ENCODE peak calls at places on chromosomes 11 and 22, in eight cellular contexts. One of them, this sample, is unnamed.

GRCh38 chr11:122978303-122978620 is 3.4 kb downstream of the BSX start:
- DNase-seq in heart left ventricle: no peak
- DNase-seq in neuronal stem cell: no peak
- DNase-seq in GM23338: no peak
- DNase-seq in CD4-positive, alpha-beta memory T cell: no peak
- DNase-seq in pancreas: no peak
- DNase-seq in naive thymus-derived CD4-positive, alpha-beta T cell: no peak
- DNase-seq in neural progenitor cell: no peak
- DNase-seq in this sample: no peak

GRCh38 chr11:66414120-66414934 is 6.5 kb upstream of the NPAS4 start:
- DNase-seq in pancreas: no peak
- DNase-seq in naive thymus-derived CD4-positive, alpha-beta T cell: no peak
- DNase-seq in CD4-positive, alpha-beta memory T cell: no peak
- DNase-seq in heart left ventricle: no peak
- DNase-seq in neuronal stem cell: no peak
- DNase-seq in GM23338: peak; percentile 89
- DNase-seq in neural progenitor cell: peak; percentile 29
- DNase-seq in this sample: no peak

GRCh38 chr11:14619580-14619979 is 24.0 kb upstream of the PDE3B start:
- DNase-seq in CD4-positive, alpha-beta memory T cell: no peak
- DNase-seq in neuronal stem cell: no peak
- DNase-seq in heart left ventricle: no peak
- DNase-seq in naive thymus-derived CD4-positive, alpha-beta T cell: no peak
- DNase-seq in pancreas: no peak
- DNase-seq in neural progenitor cell: no peak
- DNase-seq in GM23338: no peak
- DNase-seq in this sample: no peak

GRCh38 chr11:111360150-111361043 is 18.7 kb downstream of the POU2AF1 start:
- DNase-seq in naive thymus-derived CD4-positive, alpha-beta T cell: no peak
- DNase-seq in CD4-positive, alpha-beta memory T cell: no peak
- DNase-seq in neuronal stem cell: no peak
- DNase-seq in GM23338: no peak
- DNase-seq in pancreas: peak; percentile 88
- DNase-seq in heart left ventricle: no peak
- DNase-seq in neural progenitor cell: no peak
- DNase-seq in this sample: no peak

GRCh38 chr22:46525681-46526483 is 11.5 kb downstream of the CELSR1 start:
- DNase-seq in GM23338: no peak
- DNase-seq in neuronal stem cell: no peak
- DNase-seq in neural progenitor cell: no peak
- DNase-seq in CD4-positive, alpha-beta memory T cell: no peak
- DNase-seq in pancreas: no peak
- DNase-seq in heart left ventricle: no peak
- DNase-seq in naive thymus-derived CD4-positive, alpha-beta T cell: no peak
- DNase-seq in this sample: no peak

GRCh38 chr11:92259861-92260260 is 35.2 kb downstream of the FAT3 start:
- DNase-seq in pancreas: no peak
- DNase-seq in neuronal stem cell: no peak
- DNase-seq in neural progenitor cell: peak; percentile 14
- DNase-seq in heart left ventricle: no peak
- DNase-seq in GM23338: no peak
- DNase-seq in CD4-positive, alpha-beta memory T cell: no peak
- DNase-seq in naive thymus-derived CD4-positive, alpha-beta T cell: no peak
- DNase-seq in this sample: no peak

GRCh38 chr11:134407321-134407828 is 4.7 kb downstream of the B3GAT1 start:
- DNase-seq in GM23338: no peak
- DNase-seq in CD4-positive, alpha-beta memory T cell: no peak
- DNase-seq in pancreas: no peak
- DNase-seq in naive thymus-derived CD4-positive, alpha-beta T cell: no peak
- DNase-seq in heart left ventricle: no peak
- DNase-seq in neural progenitor cell: no peak
- DNase-seq in neuronal stem cell: no peak
- DNase-seq in this sample: no peak

GRCh38 chr11:34051349-34052035 is at the start of gene CAPRIN1:
- DNase-seq in naive thymus-derived CD4-positive, alpha-beta T cell: peak; percentile 91
- DNase-seq in heart left ventricle: peak; percentile 91
- DNase-seq in CD4-positive, alpha-beta memory T cell: peak; percentile 91
- DNase-seq in pancreas: peak; percentile 88
- DNase-seq in GM23338: peak; percentile 93
- DNase-seq in neuronal stem cell: peak; percentile 89
- DNase-seq in neural progenitor cell: peak; percentile 95
- DNase-seq in this sample: peak; percentile 91

GRCh38 chr11:103927535-103927934 is 108.9 kb upstream of the DDI1 start:
- DNase-seq in naive thymus-derived CD4-positive, alpha-beta T cell: no peak
- DNase-seq in CD4-positive, alpha-beta memory T cell: no peak
- DNase-seq in heart left ventricle: no peak
- DNase-seq in pancreas: no peak
- DNase-seq in neural progenitor cell: no peak
- DNase-seq in GM23338: peak; percentile 25
- DNase-seq in neuronal stem cell: no peak
- DNase-seq in this sample: no peak

GRCh38 chr11:122271167-122271566 is 155.2 kb upstream of the BLID start:
- DNase-seq in neural progenitor cell: no peak
- DNase-seq in neuronal stem cell: no peak
- DNase-seq in pancreas: peak; percentile 72
- DNase-seq in heart left ventricle: no peak
- DNase-seq in naive thymus-derived CD4-positive, alpha-beta T cell: no peak
- DNase-seq in GM23338: no peak
- DNase-seq in CD4-positive, alpha-beta memory T cell: no peak
- DNase-seq in this sample: no peak

GRCh38 chr22:38638734-38639133 is 17.5 kb downstream of the FAM227A start:
- DNase-seq in pancreas: no peak
- DNase-seq in CD4-positive, alpha-beta memory T cell: no peak
- DNase-seq in naive thymus-derived CD4-positive, alpha-beta T cell: no peak
- DNase-seq in neural progenitor cell: no peak
- DNase-seq in heart left ventricle: no peak
- DNase-seq in GM23338: no peak
- DNase-seq in neuronal stem cell: no peak
- DNase-seq in this sample: no peak

GRCh38 chr11:47856186-47856585 is 8.0 kb upstream of the NUP160 start:
- DNase-seq in CD4-positive, alpha-beta memory T cell: no peak
- DNase-seq in pancreas: no peak
- DNase-seq in neuronal stem cell: no peak
- DNase-seq in heart left ventricle: no peak
- DNase-seq in naive thymus-derived CD4-positive, alpha-beta T cell: no peak
- DNase-seq in neural progenitor cell: no peak
- DNase-seq in GM23338: no peak
- DNase-seq in this sample: no peak

GRCh38 chr11:115324569-115325432 is 179.4 kb downstream of the CADM1 start:
- DNase-seq in GM23338: peak; percentile 89
- DNase-seq in heart left ventricle: peak; percentile 20
- DNase-seq in CD4-positive, alpha-beta memory T cell: peak; percentile 42
- DNase-seq in naive thymus-derived CD4-positive, alpha-beta T cell: peak; percentile 9
- DNase-seq in pancreas: no peak
- DNase-seq in neuronal stem cell: peak; percentile 52
- DNase-seq in neural progenitor cell: peak; percentile 81
- DNase-seq in this sample: peak; percentile 17

GRCh38 chr11:134538793-134539192 is 126.8 kb upstream of the B3GAT1 start:
- DNase-seq in pancreas: no peak
- DNase-seq in neuronal stem cell: no peak
- DNase-seq in neural progenitor cell: no peak
- DNase-seq in heart left ventricle: peak; percentile 5
- DNase-seq in CD4-positive, alpha-beta memory T cell: no peak
- DNase-seq in GM23338: no peak
- DNase-seq in naive thymus-derived CD4-positive, alpha-beta T cell: no peak
- DNase-seq in this sample: no peak

GRCh38 chr22:19535001-19535400 is 10.8 kb upstream of the CLDN5 start:
- DNase-seq in neural progenitor cell: no peak
- DNase-seq in CD4-positive, alpha-beta memory T cell: no peak
- DNase-seq in naive thymus-derived CD4-positive, alpha-beta T cell: no peak
- DNase-seq in heart left ventricle: no peak
- DNase-seq in GM23338: no peak
- DNase-seq in pancreas: no peak
- DNase-seq in neuronal stem cell: no peak
- DNase-seq in this sample: no peak

GRCh38 chr11:67027483-67027930 is 4.6 kb downstream of the SYT12 start:
- DNase-seq in neural progenitor cell: no peak
- DNase-seq in CD4-positive, alpha-beta memory T cell: no peak
- DNase-seq in GM23338: no peak
- DNase-seq in neuronal stem cell: no peak
- DNase-seq in naive thymus-derived CD4-positive, alpha-beta T cell: no peak
- DNase-seq in pancreas: no peak
- DNase-seq in heart left ventricle: no peak
- DNase-seq in this sample: no peak

GRCh38 chr22:40203568-40203967 is 25.8 kb downstream of the TNRC6B start:
- DNase-seq in heart left ventricle: no peak
- DNase-seq in CD4-positive, alpha-beta memory T cell: peak; percentile 64
- DNase-seq in pancreas: no peak
- DNase-seq in GM23338: no peak
- DNase-seq in neuronal stem cell: no peak
- DNase-seq in naive thymus-derived CD4-positive, alpha-beta T cell: peak; percentile 50
- DNase-seq in neural progenitor cell: no peak
- DNase-seq in this sample: peak; percentile 57

GRCh38 chr22:40202225-40202944 is 24.7 kb downstream of the TNRC6B start:
- DNase-seq in neuronal stem cell: no peak
- DNase-seq in CD4-positive, alpha-beta memory T cell: no peak
- DNase-seq in GM23338: no peak
- DNase-seq in neural progenitor cell: no peak
- DNase-seq in heart left ventricle: no peak
- DNase-seq in pancreas: no peak
- DNase-seq in naive thymus-derived CD4-positive, alpha-beta T cell: no peak
- DNase-seq in this sample: no peak

GRCh38 chr22:40204331-40205116 is 26.8 kb downstream of the TNRC6B start:
- DNase-seq in neural progenitor cell: no peak
- DNase-seq in GM23338: no peak
- DNase-seq in neuronal stem cell: no peak
- DNase-seq in CD4-positive, alpha-beta memory T cell: no peak
- DNase-seq in heart left ventricle: no peak
- DNase-seq in pancreas: no peak
- DNase-seq in naive thymus-derived CD4-positive, alpha-beta T cell: no peak
- DNase-seq in this sample: no peak

GRCh38 chr22:40209945-40210485 is 32.3 kb downstream of the TNRC6B start:
- DNase-seq in pancreas: no peak
- DNase-seq in neural progenitor cell: no peak
- DNase-seq in CD4-positive, alpha-beta memory T cell: no peak
- DNase-seq in naive thymus-derived CD4-positive, alpha-beta T cell: no peak
- DNase-seq in neuronal stem cell: no peak
- DNase-seq in heart left ventricle: no peak
- DNase-seq in GM23338: no peak
- DNase-seq in this sample: no peak

DNA sequence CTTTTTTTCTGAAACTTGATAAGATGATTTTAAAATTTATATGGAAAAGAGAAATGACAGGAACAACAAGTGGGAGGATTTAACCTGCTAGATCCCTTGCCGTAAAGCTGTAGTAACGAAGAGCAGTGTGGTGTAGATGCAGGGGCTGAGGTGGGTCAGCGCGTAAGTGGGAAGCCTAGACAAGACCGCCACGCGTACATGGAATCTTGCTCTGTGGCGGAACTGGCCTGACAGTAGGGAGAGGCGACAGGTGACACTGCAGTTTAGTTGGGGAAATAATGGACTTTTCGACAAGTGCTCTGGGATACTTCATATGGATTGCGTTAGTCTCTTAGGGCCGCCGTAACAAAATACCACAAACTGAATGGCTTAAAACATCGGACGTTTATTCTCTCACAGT is 28.8 kb downstream of the TNRC6B start:
- DNase-seq in CD4-positive, alpha-beta memory T cell: no peak
- DNase-seq in GM23338: no peak
- DNase-seq in neural progenitor cell: no peak
- DNase-seq in pancreas: no peak
- DNase-seq in heart left ventricle: no peak
- DNase-seq in naive thymus-derived CD4-positive, alpha-beta T cell: no peak
- DNase-seq in neuronal stem cell: no peak
- DNase-seq in this sample: no peak
- H3K4me1 ChIP-seq in CD4-positive, alpha-beta memory T cell: peaks cover 67% of the 10 kb centered on the region
- H3K4me1 ChIP-seq in GM23338: peaks cover 70% of the 10 kb centered on the region
- H3K4me1 ChIP-seq in neural progenitor cell: peaks cover 18% of the 10 kb centered on the region
- H3K4me1 ChIP-seq in pancreas: no peaks in the 10 kb centered on the region
- H3K4me1 ChIP-seq in heart left ventricle: peaks cover 65% of the 10 kb centered on the region
- H3K4me1 ChIP-seq in naive thymus-derived CD4-positive, alpha-beta T cell: peaks cover 61% of the 10 kb centered on the region
- H3K4me1 ChIP-seq in neuronal stem cell: peaks cover 8% of the 10 kb centered on the region
- H3K4me1 ChIP-seq in this sample: peaks cover 60% of the 10 kb centered on the region

DNA sequence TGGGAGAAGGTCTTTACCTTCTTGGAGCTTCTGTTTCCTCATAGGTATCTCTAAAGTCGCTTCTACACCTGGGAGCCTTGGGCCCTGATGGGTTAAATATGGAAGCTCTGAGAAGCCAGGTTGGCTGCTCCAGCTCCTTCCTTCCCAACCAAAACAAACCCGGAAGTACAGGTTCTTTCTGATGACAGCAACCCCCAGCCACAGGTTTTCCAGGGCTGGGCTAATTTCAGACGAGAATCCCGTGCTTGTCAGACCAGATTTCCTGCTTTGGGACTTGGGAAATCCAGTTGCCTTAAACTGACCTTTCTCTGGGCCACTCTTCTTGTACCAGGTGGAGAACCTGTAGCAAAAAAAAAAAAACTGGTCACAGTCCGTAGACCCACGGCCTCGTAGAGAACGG is 51.9 kb downstream of the RBX1 start:
- DNase-seq in neuronal stem cell: no peak
- DNase-seq in neural progenitor cell: no peak
- DNase-seq in GM23338: peak; percentile 24
- DNase-seq in naive thymus-derived CD4-positive, alpha-beta T cell: no peak
- DNase-seq in pancreas: no peak
- DNase-seq in CD4-positive, alpha-beta memory T cell: no peak
- DNase-seq in heart left ventricle: no peak
- DNase-seq in this sample: no peak
- H3K36me3 ChIP-seq in neuronal stem cell: no peaks in the 10 kb centered on the region
- H3K36me3 ChIP-seq in neural progenitor cell: no peaks in the 10 kb centered on the region
- H3K36me3 ChIP-seq in GM23338: no peaks in the 10 kb centered on the region
- H3K36me3 ChIP-seq in naive thymus-derived CD4-positive, alpha-beta T cell: no peaks in the 10 kb centered on the region
- H3K36me3 ChIP-seq in pancreas: no peaks in the 10 kb centered on the region
- H3K36me3 ChIP-seq in CD4-positive, alpha-beta memory T cell: no peaks in the 10 kb centered on the region
- H3K36me3 ChIP-seq in heart left ventricle: no peaks in the 10 kb centered on the region
- H3K36me3 ChIP-seq in this sample: no peaks in the 10 kb centered on the region

DNA sequence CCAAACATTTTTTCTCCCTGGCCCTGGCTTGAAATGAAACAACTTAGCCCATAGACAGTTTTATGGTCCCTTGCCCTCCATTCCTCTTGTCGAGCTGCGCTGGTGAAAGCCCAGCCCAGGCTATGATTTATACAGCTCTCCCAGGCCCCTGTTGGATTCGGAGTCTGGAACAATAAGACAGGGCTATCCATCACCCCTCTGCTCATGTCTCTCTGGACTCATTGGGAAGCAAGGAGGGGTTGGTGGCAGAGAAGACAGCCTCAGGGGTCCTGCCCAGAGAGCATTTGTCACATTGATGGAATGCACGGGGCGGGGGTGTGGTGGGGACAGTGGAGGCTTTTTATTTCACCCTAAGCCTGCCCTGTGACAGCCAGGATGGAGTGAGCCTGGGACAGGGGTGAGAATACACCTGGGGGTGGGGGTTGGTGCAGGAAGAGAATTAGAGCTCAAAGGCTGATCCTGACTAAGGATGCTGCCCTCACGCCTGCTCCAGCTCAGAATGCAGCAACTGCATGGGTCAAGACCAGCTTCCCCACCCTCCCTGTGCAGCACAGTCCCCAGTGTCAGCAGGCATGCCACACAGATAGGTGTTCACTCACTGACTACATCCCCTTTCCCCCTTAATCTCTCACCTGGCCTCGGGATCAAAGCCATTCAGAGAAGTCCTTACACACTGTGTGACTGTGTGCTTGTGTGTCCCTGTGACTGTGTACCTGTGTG is 10.0 kb upstream of the PKNOX2 start:
- DNase-seq in neuronal stem cell: no peak
- DNase-seq in heart left ventricle: no peak
- DNase-seq in pancreas: no peak
- DNase-seq in neural progenitor cell: no peak
- DNase-seq in naive thymus-derived CD4-positive, alpha-beta T cell: no peak
- DNase-seq in CD4-positive, alpha-beta memory T cell: no peak
- DNase-seq in GM23338: no peak
- DNase-seq in this sample: no peak
- H3K4me1 ChIP-seq in neuronal stem cell: peaks cover 9% of the 10 kb centered on the region
- H3K4me1 ChIP-seq in heart left ventricle: no peaks in the 10 kb centered on the region
- H3K4me1 ChIP-seq in pancreas: no peaks in the 10 kb centered on the region
- H3K4me1 ChIP-seq in neural progenitor cell: no peaks in the 10 kb centered on the region
- H3K4me1 ChIP-seq in naive thymus-derived CD4-positive, alpha-beta T cell: no peaks in the 10 kb centered on the region
- H3K4me1 ChIP-seq in CD4-positive, alpha-beta memory T cell: no peaks in the 10 kb centered on the region
- H3K4me1 ChIP-seq in GM23338: no peaks in the 10 kb centered on the region
- H3K4me1 ChIP-seq in this sample: no peaks in the 10 kb centered on the region

GRCh38 chr11:65107751-65108468 is 3.8 kb upstream of the TM7SF2 start:
- DNase-seq in naive thymus-derived CD4-positive, alpha-beta T cell: no peak
- DNase-seq in pancreas: no peak
- DNase-seq in neural progenitor cell: no peak
- DNase-seq in GM23338: no peak
- DNase-seq in heart left ventricle: no peak
- DNase-seq in neuronal stem cell: no peak
- DNase-seq in CD4-positive, alpha-beta memory T cell: no peak
- DNase-seq in this sample: no peak
- H3K36me3 ChIP-seq in naive thymus-derived CD4-positive, alpha-beta T cell: peaks cover 47% of the 10 kb centered on the region
- H3K36me3 ChIP-seq in pancreas: peaks cover 23% of the 10 kb centered on the region
- H3K36me3 ChIP-seq in neural progenitor cell: no peaks in the 10 kb centered on the region
- H3K36me3 ChIP-seq in GM23338: peaks cover 3% of the 10 kb centered on the region
- H3K36me3 ChIP-seq in heart left ventricle: peaks cover 35% of the 10 kb centered on the region
- H3K36me3 ChIP-seq in neuronal stem cell: peaks cover 6% of the 10 kb centered on the region
- H3K36me3 ChIP-seq in CD4-positive, alpha-beta memory T cell: peaks cover 16% of the 10 kb centered on the region
- H3K36me3 ChIP-seq in this sample: peaks cover 4% of the 10 kb centered on the region

This sample was measured in CD8-positive, alpha-beta T cell.